ENCODE peak calls at places on chromosomes 13 and 19, in five cellular contexts. X is endothelial cell; G is K562; V is CD4-positive, alpha-beta T cell; Q is Calu3. I is an unnamed sample.

GRCh38 chr13:87671031-87671823 is at the start of gene SLITRK5:
- DNase-seq in V (peak), X (peak), Q (no peak), G (peak), I (peak)

GRCh38 chr19:1529430-1529816 is 5.5 kb downstream of the PLK5 start:
- DNase-seq in Q (no peak), G (no peak), X (no peak), V (no peak), I (no peak)

GRCh38 chr19:16914421-16914820 is 25.6 kb downstream of the F2RL3 start:
- DNase-seq in G (no peak), Q (no peak), V (no peak), X (no peak), I (no peak)

GRCh38 chr13:46728777-46729176 is 68.2 kb downstream of the ESD start:
- DNase-seq in G (peak), V (no peak), Q (no peak), X (peak), I (no peak)

GRCh38 chr19:37401078-37401477 is 30.2 kb downstream of the ZNF527 start:
- DNase-seq in Q (no peak), G (no peak), V (no peak), X (no peak), I (no peak)

GRCh38 chr13:28324181-28324789 is 170.6 kb downstream of the FLT1 start:
- DNase-seq in Q (peak), V (peak), G (peak), X (peak), I (peak)

GRCh38 chr19:46618670-46619231 is 6.1 kb downstream of the PTGIR start:
- DNase-seq in X (no peak), Q (no peak), G (peak), V (no peak), I (no peak)

GRCh38 chr19:41462497-41462896 is 19.5 kb downstream of the ERICH4 start:
- DNase-seq in G (no peak), Q (peak), V (no peak), X (no peak), I (no peak)

GRCh38 chr19:18223860-18224524 is 2.2 kb downstream of the PDE4C start:
- DNase-seq in G (peak), X (peak), Q (peak), V (no peak), I (peak)

GRCh38 chr13:113420833-113421600 is 32.3 kb downstream of the ADPRHL1 start:
- DNase-seq in Q (no peak), V (no peak), X (no peak), G (peak), I (no peak)

GRCh38 chr13:30978981-30979956 is 46.8 kb downstream of the TEX26 start:
- DNase-seq in G (peak), X (peak), Q (peak), V (peak), I (peak)

GRCh38 chr19:50486823-50487515 is 10.3 kb upstream of the GARIN5A start:
- DNase-seq in Q (peak), X (no peak), V (peak), G (peak), I (peak)
- TF ChIP-seq CTCF in Q (peak), X (peak), V (peak), G (peak), I (peak)

GRCh38 chr19:42529248-42529764 is 1.0 kb upstream of the CEACAM1 start:
- DNase-seq in V (peak), G (peak), Q (peak), X (peak), I (peak)
- TF ChIP-seq CTCF in V (peak), G (peak), Q (peak), X (peak), I (peak)

GRCh38 chr19:49987159-49987698 is 26.3 kb upstream of the SIGLEC11 start:
- DNase-seq in V (peak), X (peak), G (peak), Q (peak), I (peak)
- TF ChIP-seq CTCF in V (no peak), X (no peak), G (no peak), Q (no peak), I (peak)

DNA sequence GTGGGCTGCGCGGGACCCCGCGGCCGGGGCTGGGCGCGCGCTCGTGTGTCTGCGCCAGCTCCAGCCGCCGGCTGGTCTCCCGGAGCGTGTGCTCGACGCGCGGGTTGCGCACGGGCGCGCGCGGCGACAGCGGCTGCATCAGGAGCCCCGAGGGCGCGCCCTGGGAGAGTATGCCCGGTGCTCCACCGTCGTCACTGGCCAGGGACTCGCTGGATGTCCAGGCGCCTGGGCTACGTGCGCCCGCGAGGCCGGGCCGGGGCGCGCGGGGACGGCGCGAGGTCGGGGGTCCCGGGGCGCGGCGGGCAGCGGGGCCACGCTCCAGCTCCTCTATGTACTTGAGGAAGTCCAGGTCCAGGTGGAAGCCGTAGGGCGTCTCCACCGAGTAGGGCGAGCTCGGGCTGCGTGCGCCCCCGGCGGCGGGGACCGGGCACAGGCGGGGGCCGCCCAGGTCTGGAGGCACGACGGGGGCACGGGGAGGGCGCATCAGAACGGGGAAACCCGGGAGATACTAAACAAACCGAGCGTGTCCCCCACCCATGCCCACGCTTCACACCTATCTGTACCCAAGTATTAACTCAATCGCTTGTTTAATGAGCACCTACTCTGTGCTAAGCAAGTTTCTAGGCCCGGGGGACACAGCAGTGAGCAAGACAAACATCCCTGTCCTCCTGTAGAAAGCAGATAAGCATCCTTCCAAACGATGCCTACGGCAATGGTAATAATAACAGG is 7.6 kb downstream of the KANK3 start:
- DNase-seq in V (peak), Q (peak), X (no peak), G (no peak), I (no peak)
- TF ChIP-seq CTCF in V (no peak), Q (peak), X (no peak), G (peak), I (peak)

I was measured in neural crest cell.